ENCODE peak calls at places on chromosomes 5 and 9, in six cellular contexts. N is endothelial cell; Q is stimulated activated CD8-positive, alpha-beta memory T cell treated with anti-CD3 and anti-CD28 coated beads, Interleukin-2, amount 100 ng/mL, for 1 hour; Y is tibial artery; C is HS-5; B is amygdala. M is an unnamed sample.

GRCh38 chr5:164090358-164090757 is 584.9 kb downstream of the MAT2B start:
- DNase-seq in N (no peak), Q (no peak), Y (no peak), C (no peak), B (no peak), M (no peak)

GRCh38 chr5:43073597-43074546 is 33.8 kb upstream of the ANXA2R start:
- DNase-seq in N (peak), Q (no peak), Y (no peak), C (no peak), B (no peak), M (no peak)

GRCh38 chr9:106287108-106287631 is 575.8 kb upstream of the ZNF462 start:
- DNase-seq in N (no peak), Q (no peak), Y (no peak), C (no peak), B (peak), M (no peak)

GRCh38 chr5:54066433-54066832 is 243.9 kb downstream of the ARL15 start:
- DNase-seq in N (no peak), Q (no peak), Y (no peak), C (no peak), B (no peak), M (no peak)

GRCh38 chr5:68689010-68689409 is 404.8 kb upstream of the SLC30A5 start:
- DNase-seq in N (no peak), Q (no peak), Y (no peak), C (no peak), B (no peak), M (no peak)

GRCh38 chr5:173707392-173707791 is 90.9 kb upstream of the BOD1 start:
- DNase-seq in N (no peak), Q (no peak), Y (peak), C (peak), B (no peak), M (peak)

GRCh38 chr9:114116061-114116747 is 17.1 kb upstream of the KIF12 start:
- DNase-seq in N (no peak), Q (no peak), Y (no peak), C (no peak), B (no peak), M (no peak)

GRCh38 chr5:160555836-160556660 is 134.4 kb downstream of the PTTG1 start:
- DNase-seq in N (no peak), Q (no peak), Y (no peak), C (no peak), B (no peak), M (no peak)

GRCh38 chr9:121353246-121353975 is 16.6 kb downstream of the STOM start:
- DNase-seq in N (no peak), Q (peak), Y (no peak), C (no peak), B (no peak), M (no peak)

GRCh38 chr9:4333787-4334186 is 33.9 kb upstream of the GLIS3 start:
- DNase-seq in N (no peak), Q (no peak), Y (no peak), C (no peak), B (no peak), M (no peak)

GRCh38 chr9:128056887-128057723 is 10.0 kb downstream of the NAIF1 start:
- DNase-seq in N (no peak), Q (no peak), Y (no peak), C (no peak), B (no peak), M (no peak)

GRCh38 chr9:18245911-18246310 is 228.0 kb upstream of the ADAMTSL1 start:
- DNase-seq in N (no peak), Q (no peak), Y (no peak), C (no peak), B (no peak), M (no peak)

GRCh38 chr5:1429501-1429900 is 15.7 kb downstream of the SLC6A3 start:
- DNase-seq in N (no peak), Q (no peak), Y (no peak), C (no peak), B (no peak), M (no peak)

GRCh38 chr5:173926359-173926758 is 38.2 kb downstream of the CPEB4 start:
- DNase-seq in N (no peak), Q (no peak), Y (peak), C (no peak), B (no peak), M (no peak)

GRCh38 chr9:123562844-123563346 is 206.9 kb downstream of the CRB2 start:
- DNase-seq in N (no peak), Q (no peak), Y (peak), C (peak), B (no peak), M (no peak)

GRCh38 chr9:110752766-110753165 is 84.2 kb downstream of the MUSK start:
- DNase-seq in N (no peak), Q (no peak), Y (no peak), C (peak), B (no peak), M (no peak)

GRCh38 chr5:148952097-148952828 is 110.6 kb downstream of the SH3TC2 start:
- DNase-seq in N (no peak), Q (no peak), Y (no peak), C (no peak), B (no peak), M (no peak)

GRCh38 chr9:114315723-114316363 is 7.1 kb upstream of the ORM1 start:
- DNase-seq in N (no peak), Q (no peak), Y (no peak), C (no peak), B (no peak), M (no peak)

GRCh38 chr9:129058965-129059795 is 21.7 kb upstream of the DOLPP1 start:
- DNase-seq in N (no peak), Q (no peak), Y (no peak), C (no peak), B (no peak), M (no peak)

GRCh38 chr5:157543825-157544622 is 31.6 kb downstream of the ADAM19 start:
- DNase-seq in N (no peak), Q (no peak), Y (no peak), C (no peak), B (no peak), M (no peak)

M was measured in GOT3.